ENCODE peak calls at places on chromosomes 11 and 22, in ten cellular contexts. R, F, A, Q, I, J, M, E, U and L are unnamed samples. For H3K4me1, the result is how much of the 10 kb centered on the place peaks cover.

GRCh38 chr22:43622886-43623285 is 189.2 kb downstream of the EFCAB6 start:
- DNase-seq in Q (no peak), U (no peak), A (no peak), E (no peak), R (no peak), F (no peak), I (no peak), J (no peak), M (no peak), L (no peak)

GRCh38 chr11:79461144-79461543 is 20.3 kb upstream of the TENM4 start:
- DNase-seq in U (no peak), I (no peak), R (no peak), J (no peak), E (no peak), F (no peak), A (peak), Q (no peak), M (peak), L (no peak)

GRCh38 chr11:57432714-57433163 is 5.8 kb upstream of the SLC43A3 start:
- DNase-seq in Q (no peak), A (peak), R (no peak), I (peak), M (peak), J (no peak), E (no peak), U (no peak), F (peak), L (no peak)

GRCh38 chr11:72263363-72263762 is 19.4 kb upstream of the PHOX2A start:
- DNase-seq in U (no peak), M (peak), I (no peak), F (no peak), Q (no peak), E (no peak), R (no peak), A (no peak), J (no peak), L (no peak)

GRCh38 chr11:83292709-83293435 is 6.7 kb upstream of the CCDC90B start:
- DNase-seq in U (no peak), J (no peak), I (no peak), R (peak), M (peak), Q (no peak), F (no peak), A (peak), E (no peak), L (no peak)

GRCh38 chr11:117906710-117907109 is 22.5 kb downstream of the TMPRSS13 start:
- DNase-seq in F (no peak), E (no peak), A (no peak), J (no peak), Q (no peak), R (no peak), I (no peak), M (no peak), U (no peak), L (no peak)

GRCh38 chr11:45684440-45684839 is 19.0 kb upstream of the CHST1 start:
- DNase-seq in U (peak), R (no peak), Q (no peak), A (no peak), M (no peak), J (no peak), I (no peak), F (no peak), E (no peak), L (no peak)

GRCh38 chr11:3049430-3050243 is 7.6 kb downstream of the CARS1 start:
- DNase-seq in U (peak), E (peak), F (peak), M (peak), J (no peak), R (peak), Q (peak), I (peak), A (peak), L (peak)

GRCh38 chr22:42780070-42780540 is 59.4 kb upstream of the A4GALT start:
- DNase-seq in I (no peak), M (peak), E (no peak), U (no peak), A (peak), R (peak), F (peak), Q (no peak), J (no peak), L (no peak)

GRCh38 chr22:42646569-42647525 is 2.3 kb downstream of the CYB5R3 start:
- DNase-seq in R (no peak), A (no peak), E (no peak), I (peak), J (no peak), F (peak), M (no peak), Q (peak), U (no peak), L (no peak)

GRCh38 chr11:110907629-110908028 is 195.4 kb upstream of the ARHGAP20 start:
- DNase-seq in F (peak), Q (no peak), I (peak), J (no peak), E (no peak), A (no peak), M (peak), U (no peak), R (peak), L (peak)

GRCh38 chr11:93608280-93608862 is 53.1 kb upstream of the CEP295 start:
- DNase-seq in F (peak), Q (no peak), M (no peak), I (no peak), U (no peak), E (no peak), J (no peak), R (no peak), A (no peak), L (no peak)

GRCh38 chr11:71453021-71453910 is at the start of gene NADSYN1:
- DNase-seq in J (peak), I (peak), Q (peak), E (peak), M (peak), U (peak), F (peak), A (peak), R (peak), L (peak)

GRCh38 chr11:82792319-82792718 is 58.7 kb upstream of the FAM181B start:
- DNase-seq in I (no peak), J (no peak), A (no peak), M (no peak), R (no peak), E (no peak), Q (no peak), U (no peak), F (no peak), L (no peak)

GRCh38 chr11:10631761-10632160 is 61.8 kb downstream of the IRAG1 start:
- DNase-seq in A (no peak), F (peak), I (no peak), E (no peak), M (no peak), R (no peak), Q (no peak), J (peak), U (no peak), L (no peak)

GRCh38 chr11:131499199-131499598 is 128.8 kb downstream of the NTM start:
- DNase-seq in U (no peak), E (no peak), R (no peak), I (no peak), M (no peak), J (no peak), Q (no peak), F (no peak), A (no peak), L (no peak)

GRCh38 chr11:12756101-12756500 is 81.9 kb downstream of the TEAD1 start:
- DNase-seq in Q (no peak), I (no peak), E (no peak), U (no peak), M (no peak), F (no peak), J (no peak), R (no peak), A (no peak), L (no peak)

GRCh38 chr22:46802608-46803027 is 40.2 kb downstream of the TBC1D22A start:
- DNase-seq in M (no peak), Q (no peak), R (no peak), E (no peak), J (no peak), I (no peak), A (no peak), U (peak), F (no peak), L (no peak)

GRCh38 chr11:14414470-14415461 is 55.8 kb upstream of the RRAS2 start:
- DNase-seq in Q (no peak), R (no peak), I (no peak), U (no peak), M (peak), F (peak), A (no peak), J (no peak), E (no peak), L (no peak)

GRCh38 chr11:127470485-127470884 is 469.9 kb upstream of the KIRREL3 start:
- DNase-seq in R (peak), Q (no peak), F (no peak), J (peak), M (no peak), A (no peak), E (no peak), I (no peak), U (no peak), L (no peak)
- TF ChIP-seq CTCF in R (peak), Q (peak), F (no peak), J (peak), M (peak), A (no peak), E (no peak), I (peak), U (no peak), L (peak)

GRCh38 chr22:37321288-37321687 is 39.0 kb downstream of the CYTH4 start:
- DNase-seq in E (no peak), R (no peak), I (no peak), A (no peak), F (no peak), Q (no peak), M (no peak), J (no peak), U (no peak), L (no peak)

GRCh38 chr22:37328017-37328416 is 45.7 kb downstream of the CYTH4 start:
- DNase-seq in Q (no peak), M (peak), J (no peak), I (no peak), E (no peak), F (no peak), U (no peak), R (no peak), A (no peak), L (peak)

GRCh38 chr22:37326726-37327125 is 44.4 kb downstream of the CYTH4 start:
- DNase-seq in U (no peak), R (no peak), Q (no peak), M (no peak), E (no peak), F (peak), I (peak), A (no peak), J (no peak), L (no peak)

GRCh38 chr22:37325024-37325395 is 42.7 kb downstream of the CYTH4 start:
- DNase-seq in Q (no peak), E (no peak), U (no peak), F (no peak), J (no peak), A (no peak), R (no peak), M (no peak), I (no peak), L (no peak)

GRCh38 chr22:37324340-37325023 is 42.2 kb downstream of the CYTH4 start:
- DNase-seq in A (no peak), J (no peak), M (no peak), U (no peak), F (no peak), E (no peak), Q (no peak), I (no peak), R (no peak), L (no peak)
- H3K4me1 ChIP-seq in A (under half), J (under half), M (under half), U (under half), F (under half), E (under half), Q (under half), I (under half), R (under half), L (under half)

GRCh38 chr22:49983148-49984042 is 22.8 kb downstream of the PIM3 start:
- DNase-seq in R (no peak), E (no peak), J (peak), Q (no peak), U (peak), F (no peak), M (no peak), I (no peak), A (no peak), L (peak)
- TF ChIP-seq CTCF in R (no peak), E (no peak), J (peak), Q (peak), U (peak), F (peak), M (peak), I (peak), A (no peak), L (peak)

GRCh38 chr11:6943131-6943530 is 16.9 kb downstream of the ZNF215 start:
- DNase-seq in E (no peak), R (no peak), F (no peak), J (no peak), M (peak), U (no peak), A (no peak), Q (no peak), I (no peak), L (no peak)
- H3K4me1 ChIP-seq in E (under half), R (under half), F (under half), J (under half), M (under half), U (under half), A (under half), Q (under half), I (under half), L (under half)

DNA sequence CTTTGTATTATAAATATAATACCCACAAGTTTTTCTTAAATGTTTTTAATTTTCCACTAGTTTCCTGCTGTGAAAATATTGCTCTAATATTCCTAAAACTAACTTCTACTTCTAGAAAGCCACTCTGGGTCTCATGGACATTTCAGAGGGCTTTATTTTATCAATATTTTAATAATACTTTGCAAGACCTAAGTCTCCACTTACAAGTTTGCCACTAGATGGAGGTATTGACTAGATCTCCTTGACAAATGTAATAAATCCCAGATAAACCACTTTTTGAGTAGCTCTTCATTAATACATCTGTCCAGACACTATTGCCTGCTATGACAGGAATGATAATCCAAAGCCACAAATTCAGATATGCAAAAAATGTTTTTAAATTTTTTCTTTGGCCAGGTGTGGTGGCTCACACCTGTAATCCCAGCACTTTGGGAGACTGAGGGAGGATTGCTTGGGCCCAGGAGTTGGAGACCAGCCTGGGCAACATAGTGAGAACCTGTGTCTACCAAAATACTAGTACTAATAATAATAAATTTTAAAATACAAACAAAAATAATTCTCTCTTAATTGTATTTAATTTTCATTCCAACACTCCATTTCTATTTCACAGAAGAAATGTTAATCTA is 3.5 kb upstream of the ACAT1 start:
- DNase-seq in R (peak), I (no peak), U (no peak), Q (no peak), A (no peak), F (no peak), J (no peak), M (peak), E (no peak), L (no peak)
- TF ChIP-seq CTCF in R (peak), I (peak), U (peak), Q (peak), A (peak), F (no peak), J (peak), M (peak), E (peak), L (peak)

GRCh38 chr11:44221992-44222391 is 87.9 kb downstream of the ALX4 start:
- DNase-seq in J (no peak), F (no peak), U (no peak), R (no peak), E (no peak), I (no peak), Q (no peak), A (no peak), M (no peak), L (no peak)
- H3K4me1 ChIP-seq in J (under half), F (under half), U (under half), R (under half), E (under half), I (under half), Q (under half), A (under half), M (under half), L (under half)

GRCh38 chr11:91792779-91793262 is 431.8 kb upstream of the FAT3 start:
- DNase-seq in M (no peak), F (no peak), E (no peak), U (no peak), R (no peak), I (no peak), Q (no peak), J (no peak), A (no peak), L (no peak)
- TF ChIP-seq CTCF in M (no peak), F (no peak), E (no peak), U (no peak), R (no peak), I (no peak), Q (no peak), J (no peak), A (no peak), L (no peak)

GRCh38 chr11:65424200-65425104 is 1.9 kb downstream of the NEAT1 start:
- DNase-seq in U (peak), F (peak), J (no peak), I (peak), Q (peak), E (no peak), A (peak), M (peak), R (peak), L (peak)
- H3K4me1 ChIP-seq in U (half or more), F (under half), J (under half), I (under half), Q (half or more), E (under half), A (under half), M (under half), R (half or more), L (under half)

GRCh38 chr22:37283393-37283937 is 1.2 kb downstream of the CYTH4 start:
- DNase-seq in R (peak), U (peak), A (no peak), I (peak), J (peak), E (no peak), F (no peak), M (no peak), Q (no peak), L (no peak)
- TF ChIP-seq CTCF in R (peak), U (peak), A (no peak), I (no peak), J (peak), E (no peak), F (no peak), M (peak), Q (no peak), L (no peak)

GRCh38 chr22:37189011-37189466 is 992 bp upstream of the C1QTNF6 start:
- DNase-seq in Q (no peak), A (no peak), U (no peak), E (no peak), M (no peak), J (no peak), F (no peak), I (no peak), R (no peak), L (peak)

GRCh38 chr22:37186997-37187522 is 987 bp downstream of the C1QTNF6 start:
- DNase-seq in M (peak), E (no peak), I (no peak), Q (no peak), U (peak), F (no peak), R (no peak), A (no peak), J (no peak), L (peak)

GRCh38 chr22:37186228-37186996 is 1.6 kb downstream of the C1QTNF6 start:
- DNase-seq in R (peak), A (peak), I (no peak), J (peak), M (peak), F (no peak), Q (no peak), E (no peak), U (peak), L (peak)

GRCh38 chr22:37187891-37188761 is at the start of gene C1QTNF6:
- DNase-seq in U (peak), R (no peak), A (no peak), J (peak), M (peak), F (no peak), I (no peak), E (no peak), Q (peak), L (peak)

DNA sequence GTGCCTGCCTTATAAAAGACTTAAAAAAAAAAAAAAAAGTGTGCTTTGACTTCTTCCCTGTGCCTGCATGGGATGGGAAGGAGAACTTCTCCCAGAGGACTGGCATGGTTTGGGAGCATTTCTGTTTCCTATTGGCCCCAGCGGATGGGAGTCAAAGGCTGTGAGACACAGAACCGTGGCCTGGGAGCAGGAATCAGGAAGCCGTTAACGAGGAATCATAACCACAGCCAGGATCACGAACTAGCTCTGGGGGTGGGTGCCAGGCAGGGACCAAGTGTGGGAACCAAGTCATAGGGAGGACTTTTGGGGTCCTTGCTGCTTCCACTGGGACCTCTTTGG is 526 bp downstream of the C1QTNF6 start:
- DNase-seq in J (no peak), F (no peak), Q (no peak), U (no peak), I (no peak), R (no peak), E (no peak), M (peak), A (no peak), L (peak)
- H3K4me1 ChIP-seq in J (under half), F (under half), Q (half or more), U (under half), I (under half), R (under half), E (under half), M (under half), A (under half), L (under half)